ENCODE peak calls at places on chromosomes 13 and 19, in four cellular contexts. H, T, M and S are unnamed samples. For H3K27me3, the result is how much of the 10 kb centered on the place peaks cover.

GRCh38 chr13:40375522-40376171 is 290.8 kb downstream of the FOXO1 start:
- DNase-seq in H (no peak), T (no peak), M (no peak), S (peak)

GRCh38 chr13:24218320-24218719 is 57.8 kb downstream of the SPATA13 start:
- DNase-seq in H (no peak), T (no peak), M (no peak), S (no peak)

GRCh38 chr13:25901460-25902376 is 150.1 kb downstream of the SHISA2 start:
- DNase-seq in H (no peak), T (no peak), M (peak), S (no peak)

GRCh38 chr13:84896128-84896527 is 903.1 kb downstream of the SLITRK6 start:
- DNase-seq in H (no peak), T (no peak), M (peak), S (no peak)

GRCh38 chr13:110354715-110355473 is 47.8 kb downstream of the COL4A2 start:
- DNase-seq in H (no peak), T (no peak), M (no peak), S (no peak)

GRCh38 chr13:93280688-93281087 is 54.1 kb downstream of the GPC6 start:
- DNase-seq in H (no peak), T (no peak), M (no peak), S (no peak)

GRCh38 chr19:9597027-9597426 is 12.7 kb upstream of the ZNF121 start:
- DNase-seq in H (no peak), T (no peak), M (peak), S (no peak)

GRCh38 chr13:110134801-110135200 is 172.2 kb downstream of the COL4A1 start:
- DNase-seq in H (no peak), T (no peak), M (peak), S (no peak)

GRCh38 chr13:98333481-98333880 is 156.4 kb upstream of the RNF113B start:
- DNase-seq in H (no peak), T (no peak), M (no peak), S (no peak)

GRCh38 chr19:54457773-54458647 is 5.6 kb downstream of the LENG9 start:
- DNase-seq in H (no peak), T (no peak), M (no peak), S (no peak)

GRCh38 chr19:7883796-7884570 is 4.3 kb upstream of the LRRC8E start:
- DNase-seq in H (no peak), T (no peak), M (no peak), S (no peak)

GRCh38 chr13:64274481-64275217 is 2859.0 kb upstream of the PCDH20 start:
- DNase-seq in H (no peak), T (no peak), M (peak), S (no peak)

GRCh38 chr19:1449467-1450442 is at the start of gene APC2:
- DNase-seq in H (no peak), T (no peak), M (no peak), S (no peak)
- H3K27me3 ChIP-seq in H (under half), T (under half), M (half or more), S (under half)

GRCh38 chr19:5495792-5496191 is 40.6 kb downstream of the ZNRF4 start:
- DNase-seq in H (no peak), T (no peak), M (no peak), S (no peak)

GRCh38 chr19:5492281-5492812 is 37.1 kb downstream of the ZNRF4 start:
- DNase-seq in H (no peak), T (no peak), M (no peak), S (no peak)

GRCh38 chr19:5494780-5495179 is 39.6 kb downstream of the ZNRF4 start:
- DNase-seq in H (no peak), T (no peak), M (no peak), S (no peak)

GRCh38 chr19:5491565-5491964 is 36.3 kb downstream of the ZNRF4 start:
- DNase-seq in H (no peak), T (no peak), M (no peak), S (no peak)

GRCh38 chr19:5492813-5493409 is 37.7 kb downstream of the ZNRF4 start:
- DNase-seq in H (no peak), T (no peak), M (no peak), S (no peak)
- H3K27me3 ChIP-seq in H (under half), T (under half), M (under half), S (under half)

GRCh38 chr13:78596701-78597550 is 6.4 kb downstream of the POU4F1 start:
- DNase-seq in H (no peak), T (no peak), M (no peak), S (no peak)

GRCh38 chr13:78598382-78598781 is 5.0 kb downstream of the POU4F1 start:
- DNase-seq in H (no peak), T (no peak), M (no peak), S (no peak)

GRCh38 chr13:78600317-78600899 is 2.9 kb downstream of the POU4F1 start:
- DNase-seq in H (no peak), T (no peak), M (no peak), S (no peak)

GRCh38 chr13:78599911-78600310 is 3.4 kb downstream of the POU4F1 start:
- DNase-seq in H (no peak), T (no peak), M (no peak), S (no peak)

GRCh38 chr13:78598933-78599332 is 4.4 kb downstream of the POU4F1 start:
- DNase-seq in H (no peak), T (no peak), M (no peak), S (no peak)
- H3K27me3 ChIP-seq in H (under half), T (under half), M (half or more), S (half or more)

DNA sequence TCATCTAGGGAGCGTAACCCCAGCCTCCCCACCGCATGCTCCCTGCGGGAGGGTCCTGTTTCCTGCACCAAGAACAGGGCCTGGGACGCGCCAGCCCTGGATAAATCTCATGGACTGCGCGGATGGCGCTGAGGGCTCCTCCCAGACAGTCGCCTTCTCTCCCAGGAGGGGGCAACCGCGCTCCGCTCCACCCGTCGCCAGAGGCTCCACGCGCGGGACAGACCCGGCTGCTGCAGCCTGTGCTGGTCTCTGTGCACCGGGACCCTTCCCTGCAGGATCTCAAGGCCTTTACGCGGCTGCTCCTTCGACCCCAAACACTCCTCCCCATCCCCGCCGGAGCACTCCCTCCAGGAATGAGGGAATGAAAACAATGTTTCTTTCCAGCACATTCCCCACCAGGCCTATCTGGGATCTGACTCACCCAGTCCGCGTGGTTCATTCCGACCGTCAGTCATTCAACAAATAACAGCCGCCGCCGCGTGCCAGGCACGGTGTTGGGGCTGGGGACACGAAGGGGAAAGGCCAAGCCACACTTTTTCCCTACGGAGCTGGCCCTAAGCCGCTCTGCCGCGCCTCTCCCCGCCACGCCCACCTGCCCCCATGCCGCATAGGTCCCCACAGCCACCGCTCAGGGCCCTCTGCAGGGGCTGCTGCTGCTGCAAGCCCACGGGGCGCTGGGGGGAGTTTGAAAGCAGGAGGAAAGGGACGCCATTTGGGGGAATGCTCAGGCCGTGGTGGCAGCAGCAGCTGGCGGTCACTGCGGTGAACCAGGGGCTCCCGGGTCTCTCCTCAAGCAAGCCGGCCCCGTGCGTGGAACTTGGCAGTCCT is 6.0 kb downstream of the PNMA8B start:
- DNase-seq in H (peak), T (peak), M (peak), S (peak)
- H3K27me3 ChIP-seq in H (under half), T (under half), M (under half), S (half or more)

DNA sequence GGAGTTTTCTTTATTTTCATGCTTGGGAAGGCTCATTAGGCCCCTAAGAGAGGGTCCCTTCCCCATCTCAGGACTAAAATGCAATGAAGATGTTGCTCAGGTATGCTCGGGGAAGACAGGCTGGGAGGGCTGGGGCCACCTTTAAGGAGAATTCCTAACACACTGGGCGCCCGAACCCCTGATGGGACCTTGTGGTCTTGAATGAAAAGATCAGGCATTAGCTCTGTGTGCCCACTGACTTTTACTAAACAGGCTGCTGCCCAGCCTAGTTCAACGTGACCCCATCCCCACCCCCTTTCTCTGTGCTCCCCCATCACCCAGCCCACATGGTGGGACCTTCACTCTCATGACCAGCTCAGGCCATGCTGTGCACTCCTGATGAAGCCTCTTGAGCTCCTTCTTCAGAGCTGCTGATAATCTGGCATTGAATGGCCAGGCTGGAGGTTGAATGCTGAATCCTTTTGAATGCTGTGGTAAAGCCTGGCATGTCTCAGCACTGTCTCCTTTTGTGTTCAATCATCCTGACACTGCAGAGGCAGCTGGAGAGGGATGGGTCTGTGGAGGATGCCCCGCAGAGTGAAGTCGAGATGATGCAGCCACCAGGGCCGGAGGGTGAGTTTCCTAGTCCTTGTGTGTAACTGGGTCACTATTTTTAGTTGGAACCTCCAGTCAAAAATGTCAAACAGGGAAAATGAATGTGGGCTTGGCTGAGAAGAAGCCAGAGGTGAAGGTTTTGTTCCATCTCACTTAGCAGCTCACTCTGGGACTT is 209.1 kb downstream of the UQCRFS1 start:
- DNase-seq in H (no peak), T (no peak), M (no peak), S (no peak)
- H3K27me3 ChIP-seq in H (under half), T (under half), M (under half), S (under half)